ENCODE peak calls at places on chromosomes 13 and 19, in four cellular contexts. Y is body of pancreas, Z is AG04449, A is pancreas. V is an unnamed sample.

GRCh38 chr13:98997051-98997730 is 19.3 kb upstream of the DOCK9 start:
- DNase-seq in Y (no peak), Z (no peak), A (no peak), V (no peak)

GRCh38 chr13:30504081-30504480 is 38.3 kb upstream of the HMGB1 start:
- DNase-seq in Y (no peak), Z (no peak), A (no peak), V (no peak)

GRCh38 chr19:342801-343421 is 1.7 kb downstream of the MIER2 start:
- DNase-seq in Y (peak; percentile 53), Z (peak; percentile 33), A (no peak), V (peak; percentile 52)

GRCh38 chr19:13729859-13730258 is 34.5 kb upstream of the MRI1 start:
- DNase-seq in Y (no peak), Z (peak; percentile 28), A (no peak), V (no peak)

GRCh38 chr19:55390461-55390880 is 4.7 kb downstream of the RPL28 start:
- DNase-seq in Y (no peak), Z (no peak), A (no peak), V (no peak)

GRCh38 chr19:1767464-1767933 is 14.2 kb downstream of the ONECUT3 start:
- DNase-seq in Y (peak; percentile 33), Z (no peak), A (peak; percentile 58), V (peak; percentile 44)

GRCh38 chr13:44514278-44514677 is 61.9 kb downstream of the TSC22D1 start:
- DNase-seq in Y (no peak), Z (no peak), A (no peak), V (no peak)

GRCh38 chr13:80654638-80655249 is 313.8 kb upstream of the SPRY2 start:
- DNase-seq in Y (no peak), Z (no peak), A (peak; percentile 14), V (no peak)

GRCh38 chr19:44532819-44533218 is 3.3 kb upstream of the CEACAM20 start:
- DNase-seq in Y (no peak), Z (no peak), A (no peak), V (no peak)

GRCh38 chr19:5036733-5037681 is 68.1 kb downstream of the KDM4B start:
- DNase-seq in Y (no peak), Z (no peak), A (no peak), V (no peak)

GRCh38 chr19:23771761-23772667 is 13.3 kb upstream of the ZNF681 start:
- DNase-seq in Y (no peak), Z (no peak), A (no peak), V (no peak)

GRCh38 chr13:31951215-31951678 is 80.3 kb upstream of the FRY start:
- DNase-seq in Y (peak; percentile 69), Z (no peak), A (peak; percentile 52), V (peak; percentile 76)

GRCh38 chr19:56837492-56837891 is 3.0 kb downstream of the PEG3 start:
- DNase-seq in Y (peak; percentile 79), Z (no peak), A (peak; percentile 87), V (peak; percentile 72)

GRCh38 chr13:105998233-105998550 is 537.3 kb downstream of the EFNB2 start:
- DNase-seq in Y (no peak), Z (no peak), A (no peak), V (no peak)

GRCh38 chr13:98022210-98022609 is 68.7 kb downstream of the IPO5 start:
- DNase-seq in Y (no peak), Z (peak; percentile 72), A (no peak), V (peak; percentile 44)

GRCh38 chr13:80054806-80055205 is 286.1 kb downstream of the SPRY2 start:
- DNase-seq in Y (no peak), Z (no peak), A (no peak), V (no peak)

GRCh38 chr19:31386806-31387205 is 37.6 kb upstream of the TSHZ3 start:
- DNase-seq in Y (no peak), Z (no peak), A (no peak), V (no peak)

GRCh38 chr19:33801411-33801810 is 4.7 kb downstream of the KCTD15 start:
- DNase-seq in Y (no peak), Z (no peak), A (no peak), V (no peak)

GRCh38 chr13:35979378-35979911 is 151.7 kb downstream of the DCLK1 start:
- DNase-seq in Y (peak; percentile 50), Z (peak; percentile 59), A (no peak), V (peak; percentile 66)

GRCh38 chr19:57566396-57567256 is 7.0 kb upstream of the ZNF550 start:
- DNase-seq in Y (no peak), Z (no peak), A (no peak), V (no peak)

GRCh38 chr13:44779085-44779484 is 203.0 kb upstream of the TSC22D1 start:
- DNase-seq in Y (no peak), Z (no peak), A (no peak), V (no peak)

GRCh38 chr19:8332976-8333770 is 9.9 kb downstream of the KANK3 start:
- DNase-seq in Y (no peak), Z (no peak), A (no peak), V (no peak)

GRCh38 chr19:8334458-8335342 is 8.4 kb downstream of the KANK3 start:
- DNase-seq in Y (peak; percentile 49), Z (no peak), A (peak; percentile 64), V (no peak)

GRCh38 chr19:8336072-8336569 is 6.9 kb downstream of the KANK3 start:
- DNase-seq in Y (no peak), Z (no peak), A (no peak), V (no peak)

GRCh38 chr19:8335343-8336071 is 7.6 kb downstream of the KANK3 start:
- DNase-seq in Y (no peak), Z (no peak), A (no peak), V (no peak)

DNA sequence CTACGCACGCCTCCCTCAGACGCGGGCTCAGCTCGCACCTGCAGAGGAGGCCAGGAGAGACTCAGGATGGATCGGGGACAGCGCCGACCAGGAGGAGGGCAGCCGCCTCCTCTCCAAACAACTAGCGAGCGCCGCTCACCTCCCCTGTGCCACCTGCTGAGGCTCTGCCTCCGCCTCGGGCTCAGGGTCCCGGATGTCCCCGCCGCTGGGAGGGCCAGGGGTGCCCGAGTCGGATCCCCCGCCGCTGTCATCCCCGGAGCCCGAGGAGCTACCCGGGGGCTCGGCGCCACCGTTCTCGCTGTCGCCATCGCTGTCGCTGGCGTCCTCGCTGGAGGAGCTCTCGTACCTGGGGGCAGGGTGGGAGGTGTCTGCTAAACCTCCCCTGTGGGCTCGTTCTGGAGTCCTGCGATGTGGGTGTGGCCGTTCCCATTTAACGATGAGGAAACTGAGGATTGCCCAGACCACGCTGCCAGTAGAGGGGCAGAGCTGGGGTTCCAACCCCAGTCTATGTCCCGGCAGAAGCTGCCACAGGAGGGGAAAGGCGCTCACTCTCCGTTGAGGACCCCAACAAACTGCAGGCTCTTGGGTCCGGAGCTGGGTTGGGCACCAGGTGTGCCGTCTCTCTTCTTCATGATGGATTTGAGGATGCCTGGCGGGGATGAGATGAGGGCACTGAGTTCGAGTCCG is 9.1 kb downstream of the KANK3 start:
- DNase-seq in Y (no peak), Z (no peak), A (no peak), V (no peak)
- H3K4me3 ChIP-seq in Y (no peak overlapping the region), Z (no peak overlapping the region), A (no peak overlapping the region), V (no peak overlapping the region)

GRCh38 chr19:18172331-18173053 is 1.1 kb upstream of the IFI30 start:
- DNase-seq in Y (no peak), Z (no peak), A (no peak), V (no peak)

GRCh38 chr19:18171605-18172327 is 1.8 kb upstream of the IFI30 start:
- DNase-seq in Y (peak; percentile 20), Z (no peak), A (peak; percentile 40), V (no peak)

GRCh38 chr19:18173572-18174294 is at the start of gene IFI30:
- DNase-seq in Y (peak; percentile 96), Z (no peak), A (peak; percentile 95), V (peak; percentile 89)

GRCh38 chr19:18174983-18175382 is 1.4 kb downstream of the IFI30 start:
- DNase-seq in Y (no peak), Z (no peak), A (no peak), V (no peak)

DNA sequence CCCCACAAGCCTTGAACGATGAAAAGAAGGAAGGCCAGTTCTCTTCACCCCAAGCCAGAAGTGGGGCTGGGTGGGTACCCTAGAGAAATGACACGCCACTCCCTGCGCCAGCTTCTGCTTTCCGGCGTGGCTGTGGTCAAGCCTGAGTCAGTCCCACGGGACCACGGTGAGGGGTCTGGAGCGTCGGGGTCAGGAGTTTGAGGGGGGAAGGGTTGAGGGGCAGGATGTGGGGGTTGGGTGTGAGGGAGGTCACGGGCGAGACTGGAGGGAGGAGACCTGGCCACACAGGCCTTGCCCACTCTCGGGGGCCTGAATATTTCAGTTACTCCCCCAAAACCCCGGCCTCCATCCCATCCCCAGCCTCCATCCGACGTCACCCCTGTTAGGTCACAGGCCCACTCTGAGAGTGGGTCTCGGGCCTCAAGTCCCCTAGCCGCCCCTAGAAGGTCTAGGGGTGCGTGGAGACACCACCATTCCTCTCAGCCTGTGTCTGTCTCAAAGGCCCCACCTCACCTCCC is 500 bp upstream of the IFI30 start:
- DNase-seq in Y (no peak), Z (no peak), A (peak; percentile 58), V (peak; percentile 69)
- H3K4me3 ChIP-seq in Y (no peak overlapping the region), Z (peak overlapping the region; percentile 71), A (no peak overlapping the region), V (no peak overlapping the region)

GRCh38 chr13:53781941-53782340 is 753.3 kb downstream of the OLFM4 start:
- DNase-seq in Y (no peak), Z (no peak), A (no peak), V (no peak)
- H3K4me3 ChIP-seq in Y (no peak overlapping the region), Z (no peak overlapping the region), A (no peak overlapping the region), V (no peak overlapping the region)

GRCh38 chr19:50432221-50432626 is 468 bp upstream of the MYBPC2 start:
- DNase-seq in Y (peak; percentile 39), Z (no peak), A (no peak), V (no peak)
- H3K4me3 ChIP-seq in Y (peak overlapping the region; percentile 15), Z (peak overlapping the region; percentile 68), A (peak overlapping the region; percentile 52), V (no peak overlapping the region)

DNA sequence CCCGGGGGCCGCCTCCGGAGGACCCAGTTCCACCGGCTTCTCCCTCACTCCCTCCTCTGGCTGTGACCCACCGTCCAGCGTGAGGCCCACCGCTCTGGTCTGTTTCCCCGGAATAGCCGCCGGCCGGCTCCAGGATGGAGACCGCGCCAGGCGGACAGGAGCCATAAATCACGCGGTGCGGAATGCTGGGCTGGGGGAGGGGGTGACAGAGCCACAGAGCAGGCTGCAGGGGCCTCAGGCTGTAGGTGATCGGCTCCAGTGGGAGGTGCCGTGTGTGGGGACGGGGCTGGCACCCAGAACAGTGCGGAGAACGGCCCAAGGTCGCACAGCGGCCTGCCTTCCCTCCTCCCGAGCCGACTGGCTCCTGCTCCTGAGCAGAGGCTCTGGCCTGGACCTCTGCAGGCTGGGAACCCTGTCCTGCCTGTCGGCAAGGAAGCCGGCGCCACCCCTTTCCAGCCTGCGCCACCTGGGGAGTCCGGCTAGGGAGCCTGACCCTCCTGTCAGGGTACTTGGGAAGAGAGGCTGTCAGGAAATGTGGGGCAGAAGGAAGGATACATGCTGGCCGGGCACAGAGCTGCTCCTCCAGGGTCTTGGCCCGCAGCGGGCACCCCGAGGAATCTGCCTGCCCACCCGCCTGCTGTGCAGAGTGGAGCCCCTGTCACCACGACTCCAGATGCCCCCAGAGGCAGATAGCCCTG is 8.3 kb downstream of the PIAS4 start:
- DNase-seq in Y (peak; percentile 79), Z (no peak), A (peak; percentile 74), V (no peak)
- H3K4me3 ChIP-seq in Y (no peak overlapping the region), Z (no peak overlapping the region), A (no peak overlapping the region), V (no peak overlapping the region)

V was measured in lung.